ENCODE peak calls at places on chromosomes 5 and 9, in five cellular contexts. H is dorsolateral prefrontal cortex; K is breast epithelium; Q is Peyer's patch; A is CD8-positive, alpha-beta memory T cell. R is an unnamed sample.
A peak's percentile ranks its signal among the peaks of the same experiment; 100 is the strongest.

GRCh38 chr5:115306011-115306530 is 9.6 kb upstream of the CCDC112 start:
- DNase-seq in A (no peak), H (no peak), Q (no peak), K (no peak), R (no peak)

GRCh38 chr5:155978805-155979204 is 348.2 kb upstream of the SGCD start:
- DNase-seq in A (no peak), K (no peak), Q (no peak), H (no peak), R (no peak)

GRCh38 chr9:112184946-112185345 is 9.8 kb upstream of the SUSD1 start:
- DNase-seq in H (no peak), Q (no peak), A (no peak), K (no peak), R (no peak)

GRCh38 chr9:27880640-27881039 is 307.4 kb upstream of the C9orf72 start:
- DNase-seq in K (no peak), Q (no peak), H (no peak), A (no peak), R (no peak)

GRCh38 chr9:106745457-106745856 is 117.5 kb upstream of the ZNF462 start:
- DNase-seq in K (no peak), Q (no peak), A (no peak), H (no peak), R (no peak)

GRCh38 chr9:23431459-23431858 is 394.6 kb downstream of the ELAVL2 start:
- DNase-seq in H (no peak), K (no peak), Q (no peak), A (no peak), R (no peak)

GRCh38 chr5:93572773-93573626 is 8.0 kb downstream of the NR2F1-AS1 start:
- DNase-seq in Q (no peak), K (no peak), H (peak; percentile 46), A (no peak), R (peak; percentile 92)

GRCh38 chr5:57435701-57436134 is 46.9 kb downstream of the ACTBL2 start:
- DNase-seq in Q (no peak), A (no peak), K (no peak), H (no peak), R (no peak)

GRCh38 chr5:35811108-35811741 is 45.5 kb upstream of the IL7R start:
- DNase-seq in A (peak; percentile 12), Q (peak; percentile 59), K (no peak), H (no peak), R (no peak)

GRCh38 chr5:83924891-83925290 is 204.2 kb upstream of the HAPLN1 start:
- DNase-seq in K (no peak), Q (no peak), A (no peak), H (no peak), R (no peak)

GRCh38 chr5:154196955-154197652 is 6.6 kb downstream of the GALNT10 start:
- DNase-seq in H (no peak), K (no peak), Q (no peak), A (no peak), R (peak; percentile 43)

GRCh38 chr5:5246736-5247135 is 106.6 kb downstream of the ADAMTS16 start:
- DNase-seq in H (no peak), K (no peak), A (no peak), Q (no peak), R (no peak)

GRCh38 chr9:137789295-137789895 is 88.2 kb upstream of the CACNA1B start:
- DNase-seq in H (no peak), A (no peak), Q (peak; percentile 58), K (no peak), R (no peak)

GRCh38 chr9:90925581-90926257 is 124.1 kb downstream of the SYK start:
- DNase-seq in A (no peak), K (no peak), H (no peak), Q (no peak), R (no peak)

GRCh38 chr5:153571157-153571556 is 80.7 kb downstream of the GRIA1 start:
- DNase-seq in H (no peak), K (no peak), A (no peak), Q (no peak), R (no peak)

GRCh38 chr5:5179597-5179996 is 39.5 kb downstream of the ADAMTS16 start:
- DNase-seq in A (no peak), K (no peak), Q (no peak), H (no peak), R (peak; percentile 45)

GRCh38 chr5:8184455-8185063 is 315.6 kb downstream of the MTRR start:
- DNase-seq in A (peak; percentile 1), H (no peak), K (no peak), Q (peak; percentile 62), R (peak; percentile 70)

GRCh38 chr5:14417232-14417730 is 164.3 kb upstream of the OTULINL start:
- DNase-seq in Q (no peak), H (no peak), K (no peak), A (no peak), R (no peak)

GRCh38 chr5:14417792-14418765 is 163.5 kb upstream of the OTULINL start:
- DNase-seq in Q (no peak), H (no peak), A (no peak), K (no peak), R (no peak)

GRCh38 chr5:14415516-14416074 is 166.0 kb upstream of the OTULINL start:
- DNase-seq in H (no peak), A (no peak), K (no peak), Q (no peak), R (no peak)

GRCh38 chr5:14414615-14415515 is 166.7 kb upstream of the OTULINL start:
- DNase-seq in Q (no peak), K (no peak), A (no peak), H (no peak), R (no peak)

DNA sequence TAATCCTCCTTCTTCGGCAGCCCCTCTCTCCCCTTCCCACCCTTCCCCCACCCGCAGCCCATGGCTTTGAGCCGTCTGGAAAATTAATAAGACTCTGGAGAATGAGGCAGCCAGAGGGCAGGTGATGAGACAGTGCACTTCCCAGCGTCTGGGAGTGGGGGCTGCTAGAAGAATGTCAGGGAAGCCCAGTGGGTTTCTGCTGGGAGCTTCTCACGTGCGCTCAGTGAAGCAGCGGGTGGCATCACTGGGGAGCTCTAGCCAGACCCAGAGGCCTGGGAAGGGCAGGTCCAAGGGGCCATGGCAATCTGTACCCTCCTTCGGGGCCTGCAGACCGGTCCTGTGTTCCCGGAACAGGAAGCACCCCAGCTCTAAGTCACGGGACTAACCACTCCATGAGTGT is 164.9 kb upstream of the OTULINL start:
- DNase-seq in Q (no peak), K (no peak), H (no peak), A (no peak), R (no peak)
- H3K27ac ChIP-seq in Q (no peak overlapping the region), K (peak overlapping the region; percentile 11), H (peak overlapping the region; percentile 71), A (no peak overlapping the region), R (no peak overlapping the region)

GRCh38 chr9:96852676-96853075 is 1.6 kb downstream of the ZNF782 start:
- DNase-seq in A (no peak), K (no peak), H (no peak), Q (no peak), R (no peak)
- H3K4me3 ChIP-seq in A (peak overlapping the region; percentile 78), K (peak overlapping the region; percentile 90), H (peak overlapping the region; percentile 77), Q (peak overlapping the region; percentile 94), R (peak overlapping the region; percentile 65)

GRCh38 chr5:39877479-39877878 is 452.7 kb upstream of the DAB2 start:
- DNase-seq in K (no peak), H (no peak), Q (no peak), A (no peak), R (no peak)
- H3K27ac ChIP-seq in K (no peak overlapping the region), H (no peak overlapping the region), Q (no peak overlapping the region), A (no peak overlapping the region), R (no peak overlapping the region)

GRCh38 chr5:148828461-148829247 is 2.2 kb downstream of the ADRB2 start:
- DNase-seq in A (no peak), K (no peak), H (no peak), Q (no peak), R (no peak)

GRCh38 chr5:148827723-148828122 is 1.3 kb downstream of the ADRB2 start:
- DNase-seq in Q (no peak), H (no peak), K (no peak), A (no peak), R (no peak)

GRCh38 chr5:148830220-148830619 is 3.8 kb downstream of the ADRB2 start:
- DNase-seq in A (no peak), H (no peak), K (no peak), Q (no peak), R (no peak)

GRCh38 chr5:148829248-148829594 is 2.8 kb downstream of the ADRB2 start:
- DNase-seq in A (no peak), Q (no peak), K (no peak), H (no peak), R (no peak)

GRCh38 chr5:148829734-148830133 is 3.3 kb downstream of the ADRB2 start:
- DNase-seq in A (no peak), H (no peak), K (no peak), Q (no peak), R (no peak)
- H3K4me3 ChIP-seq in A (peak overlapping the region; percentile 78), H (peak overlapping the region; percentile 58), K (peak overlapping the region; percentile 81), Q (peak overlapping the region; percentile 62), R (no peak overlapping the region)

DNA sequence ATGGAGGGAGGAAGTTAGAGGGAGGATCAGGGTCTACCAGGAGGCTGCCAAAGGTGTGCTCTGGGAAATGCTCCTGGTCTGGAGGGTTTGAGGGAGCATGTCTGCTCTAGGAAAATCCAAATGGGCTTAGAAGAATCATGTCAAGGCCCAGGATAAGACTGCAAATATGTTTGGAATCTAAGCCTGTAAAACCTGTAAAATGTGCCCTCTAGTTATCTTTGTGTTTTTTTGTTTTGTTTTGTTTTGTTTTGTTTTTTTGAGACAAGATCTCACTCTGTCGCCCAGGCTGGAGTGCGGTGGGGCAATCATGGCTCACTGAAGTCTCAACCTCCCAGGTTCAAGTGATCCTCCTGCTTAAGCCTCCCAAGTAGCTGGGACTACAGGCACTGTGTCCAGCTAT is 135.4 kb downstream of the FGF1 start:
- DNase-seq in Q (no peak), H (no peak), A (no peak), K (no peak), R (no peak)
- H3K27ac ChIP-seq in Q (no peak overlapping the region), H (no peak overlapping the region), A (no peak overlapping the region), K (no peak overlapping the region), R (no peak overlapping the region)

R was measured in neural progenitor cell.